ENCODE peak calls at places on chromosomes 4 and X, in five cellular contexts. M is left lobe of liver; P is activated T-helper 17 cell treated with anti-CD3 and anti-CD28 coated beads, Interleukin-2, amount 50 U/mL, for 72 hours; B is Right ventricle myocardium superior; W is central memory CD8-positive, alpha-beta T cell. D is an unnamed sample.
A peak's percentile ranks its signal among the peaks of the same experiment; 100 is the strongest.

GRCh38 chrX:70398899-70399298 is 24.2 kb upstream of the GDPD2 start:
- ATAC-seq in M (no peak), P (peak; percentile 42), B (no peak), W (peak; percentile 99), D (no peak)

GRCh38 chr4:138113819-138114415 is 128.2 kb downstream of the SLC7A11 start:
- ATAC-seq in M (no peak), P (no peak), B (no peak), W (no peak), D (no peak)

GRCh38 chr4:159071178-159071968 is 31.5 kb upstream of the RAPGEF2 start:
- ATAC-seq in M (peak; percentile 65), P (peak; percentile 28), B (no peak), W (no peak), D (peak; percentile 67)

GRCh38 chr4:52907510-52907909 is 45.4 kb downstream of the RASL11B start:
- ATAC-seq in M (no peak), P (no peak), B (no peak), W (no peak), D (no peak)

GRCh38 chr4:94332983-94333590 is 9.5 kb downstream of the HPGDS start:
- ATAC-seq in M (no peak), P (no peak), B (peak; percentile 85), W (no peak), D (no peak)

GRCh38 chrX:48461830-48462229 is 8.2 kb downstream of the SLC38A5 start:
- ATAC-seq in M (no peak), P (peak; percentile 39), B (no peak), W (no peak), D (peak; percentile 79)

GRCh38 chrX:150680974-150681373 is 12.2 kb upstream of the MTMR1 start:
- ATAC-seq in M (peak; percentile 90), P (peak; percentile 40), B (peak; percentile 61), W (no peak), D (peak; percentile 37)

GRCh38 chr4:141158219-141158618 is 24.9 kb upstream of the RNF150 start:
- ATAC-seq in M (peak; percentile 63), P (no peak), B (no peak), W (no peak), D (no peak)

GRCh38 chr4:77728420-77728819 is 90.7 kb downstream of the CNOT6L start:
- ATAC-seq in M (no peak), P (no peak), B (no peak), W (no peak), D (no peak)

GRCh38 chr4:158532556-158533231 is 11.0 kb downstream of the RXFP1 start:
- ATAC-seq in M (no peak), P (no peak), B (no peak), W (no peak), D (no peak)

D was measured in esophagus mucosa.